ENCODE peak calls at places on chromosomes 4 and X, in ten cellular contexts. U, C, G, D, I, Q, V, X, S and Y are unnamed samples.

GRCh38 chrX:143642426-143642825 is 6.5 kb upstream of the SLITRK4 start:
- DNase-seq in G (no peak), D (no peak), V (no peak), U (no peak), S (no peak), X (no peak), I (peak), Q (no peak), C (no peak), Y (no peak)

GRCh38 chrX:84362184-84362838 is 139.9 kb downstream of the HDX start:
- DNase-seq in U (no peak), I (no peak), D (no peak), C (peak), V (no peak), X (no peak), S (peak), G (no peak), Q (no peak), Y (no peak)

GRCh38 chr4:107945809-107946208 is 14.5 kb downstream of the CYP2U1 start:
- DNase-seq in X (no peak), C (no peak), V (no peak), Q (no peak), U (no peak), G (no peak), S (no peak), I (no peak), D (no peak), Y (no peak)

GRCh38 chr4:133152330-133152791 is 3.3 kb downstream of the PCDH10 start:
- DNase-seq in C (peak), S (no peak), V (no peak), G (no peak), D (no peak), Q (no peak), U (no peak), I (no peak), X (no peak), Y (no peak)

GRCh38 chr4:113781439-113782040 is 20.0 kb upstream of the CAMK2D start:
- DNase-seq in G (no peak), U (no peak), Q (peak), V (peak), I (peak), X (no peak), C (peak), S (peak), D (no peak), Y (no peak)

GRCh38 chrX:53186363-53186762 is 38.6 kb downstream of the KDM5C start:
- DNase-seq in S (no peak), Q (no peak), X (peak), I (peak), D (no peak), G (peak), V (no peak), U (no peak), C (peak), Y (no peak)

GRCh38 chr4:3308691-3309090 is 15.9 kb downstream of the RGS12 start:
- DNase-seq in X (no peak), C (no peak), G (no peak), V (no peak), D (no peak), U (no peak), I (no peak), S (no peak), Q (no peak), Y (no peak)

GRCh38 chrX:31555506-31555905 is 483.7 kb upstream of the FTHL17 start:
- DNase-seq in X (no peak), V (no peak), Q (no peak), I (no peak), D (no peak), U (no peak), C (peak), S (no peak), G (no peak), Y (no peak)

GRCh38 chr4:82748176-82748575 is 50.4 kb downstream of the SCD5 start:
- DNase-seq in V (no peak), S (no peak), I (no peak), X (no peak), U (no peak), D (no peak), Q (peak), C (no peak), G (no peak), Y (no peak)

GRCh38 chrX:45760187-45760742 is 559.6 kb upstream of the DIPK2B start:
- DNase-seq in I (peak), X (no peak), G (no peak), S (no peak), U (no peak), Q (no peak), D (no peak), C (no peak), V (no peak), Y (no peak)

GRCh38 chr4:120053916-120054315 is 12.7 kb downstream of the MAD2L1 start:
- DNase-seq in X (no peak), V (peak), C (no peak), D (no peak), I (no peak), G (no peak), Q (no peak), U (peak), S (no peak), Y (no peak)

GRCh38 chr4:26069218-26069617 is 155.2 kb downstream of the SMIM20 start:
- DNase-seq in G (no peak), I (peak), X (no peak), U (peak), C (peak), D (no peak), V (peak), Q (no peak), S (no peak), Y (peak)

GRCh38 chr4:98260047-98260578 is 1.1 kb upstream of the RAP1GDS1 start:
- DNase-seq in U (no peak), V (no peak), X (no peak), D (peak), C (peak), G (peak), Q (no peak), I (peak), S (peak), Y (no peak)

GRCh38 chr4:168220893-168221292 is 97.7 kb downstream of the DDX60 start:
- DNase-seq in D (no peak), C (peak), I (no peak), X (no peak), U (no peak), G (no peak), S (no peak), V (no peak), Q (no peak), Y (no peak)

GRCh38 chr4:113468165-113469022 is 293.1 kb downstream of the CAMK2D start:
- DNase-seq in Q (no peak), V (peak), G (no peak), C (peak), I (peak), S (peak), U (no peak), D (peak), X (peak), Y (no peak)

GRCh38 chr4:40149960-40150385 is 46.9 kb upstream of the RHOH start:
- DNase-seq in D (peak), S (peak), U (peak), X (peak), Q (peak), I (peak), G (peak), C (peak), V (peak), Y (peak)

GRCh38 chr4:24657768-24658617 is 73.6 kb upstream of the DHX15 start:
- DNase-seq in V (peak), S (peak), I (peak), X (no peak), D (no peak), Q (peak), G (peak), C (peak), U (peak), Y (no peak)

GRCh38 chr4:76654796-76655195 is 219.8 kb downstream of the SHROOM3 start:
- DNase-seq in G (no peak), X (no peak), D (no peak), I (no peak), V (no peak), Q (no peak), U (no peak), S (no peak), C (peak), Y (no peak)

GRCh38 chr4:84126061-84126787 is 372.9 kb downstream of the NKX6-1 start:
- DNase-seq in C (no peak), Q (no peak), V (no peak), U (no peak), D (no peak), X (no peak), S (no peak), I (no peak), G (no peak), Y (peak)

GRCh38 chrX:19326567-19326966 is 17.2 kb upstream of the PDHA1 start:
- DNase-seq in D (no peak), V (no peak), U (no peak), X (no peak), G (no peak), Q (no peak), I (no peak), S (no peak), C (no peak), Y (no peak)

GRCh38 chr4:169256101-169256612 is 14.6 kb downstream of the SH3RF1 start:
- DNase-seq in G (no peak), I (peak), D (no peak), U (no peak), C (peak), Q (no peak), X (no peak), V (no peak), S (no peak), Y (no peak)

GRCh38 chr4:87865288-87865687 is 32.5 kb downstream of the MEPE start:
- DNase-seq in S (no peak), U (peak), G (no peak), D (no peak), X (no peak), V (no peak), I (no peak), Q (no peak), C (no peak), Y (no peak)

GRCh38 chr4:78653655-78654054 is 102.1 kb downstream of the ANXA3 start:
- DNase-seq in D (no peak), C (peak), S (peak), Q (no peak), V (no peak), G (no peak), U (no peak), I (no peak), X (no peak), Y (no peak)

GRCh38 chrX:101483705-101484104 is 1.6 kb upstream of the ARMCX4 start:
- DNase-seq in V (no peak), S (no peak), C (no peak), U (peak), I (no peak), X (no peak), D (no peak), Q (peak), G (no peak), Y (no peak)

GRCh38 chr4:85591361-85592098 is 116.6 kb downstream of the ARHGAP24 start:
- DNase-seq in U (no peak), C (peak), G (no peak), X (peak), I (peak), S (no peak), D (no peak), Q (no peak), V (no peak), Y (no peak)

GRCh38 chr4:47315346-47315745 is 148.2 kb downstream of the COMMD8 start:
- DNase-seq in V (no peak), U (no peak), I (peak), D (no peak), C (peak), S (no peak), Q (no peak), G (no peak), X (no peak), Y (no peak)

GRCh38 chrX:134682081-134682480 is 23.8 kb upstream of the PLAC1 start:
- DNase-seq in G (no peak), X (no peak), I (no peak), V (no peak), C (peak), U (no peak), D (no peak), S (no peak), Q (no peak), Y (no peak)

GRCh38 chr4:2535386-2536192 is 858 bp upstream of the FAM193A start:
- DNase-seq in X (no peak), U (peak), V (peak), C (peak), I (peak), D (peak), Q (no peak), S (peak), G (peak), Y (no peak)

GRCh38 chr4:106186201-106186600 is 129.8 kb downstream of the TBCK start:
- DNase-seq in C (peak), I (no peak), U (no peak), D (no peak), V (no peak), G (no peak), X (no peak), S (no peak), Q (no peak), Y (no peak)